ENCODE peak calls at places on chromosomes 2 and 18, in eight cellular contexts. B, V, Y, K, W, T, E and I are unnamed samples.

GRCh38 chr2:46181789-46182530 is 115.2 kb upstream of the EPAS1 start:
- DNase-seq in B (no peak), V (no peak), Y (no peak), K (no peak), W (no peak), T (peak), E (no peak), I (no peak)

GRCh38 chr2:241620419-241620769 is 16.6 kb downstream of the THAP4 start:
- DNase-seq in B (no peak), V (no peak), Y (peak), K (peak), W (peak), T (no peak), E (no peak), I (no peak)

GRCh38 chr2:10184421-10184820 is 61.9 kb downstream of the RRM2 start:
- DNase-seq in B (no peak), V (no peak), Y (no peak), K (no peak), W (no peak), T (no peak), E (no peak), I (no peak)

GRCh38 chr2:238505892-238506280 is 79.2 kb downstream of the ASB1 start:
- DNase-seq in B (no peak), V (no peak), Y (no peak), K (no peak), W (no peak), T (no peak), E (no peak), I (no peak)

GRCh38 chr2:14514001-14514400 is 118.5 kb upstream of the LRATD1 start:
- DNase-seq in B (no peak), V (no peak), Y (no peak), K (peak), W (peak), T (no peak), E (peak), I (no peak)

GRCh38 chr2:60806988-60807681 is 51.1 kb downstream of the PAPOLG start:
- DNase-seq in B (no peak), V (peak), Y (peak), K (peak), W (peak), T (no peak), E (no peak), I (peak)

GRCh38 chr2:241798081-241798630 is 10.8 kb upstream of the NEU4 start:
- DNase-seq in B (peak), V (no peak), Y (no peak), K (no peak), W (no peak), T (no peak), E (no peak), I (no peak)

GRCh38 chr18:54357082-54357659 is 487 bp downstream of the STARD6 start:
- DNase-seq in B (no peak), V (no peak), Y (no peak), K (no peak), W (no peak), T (no peak), E (no peak), I (no peak)

GRCh38 chr2:175688241-175688640 is 313.8 kb downstream of the LNPK start:
- DNase-seq in B (no peak), V (no peak), Y (no peak), K (no peak), W (no peak), T (no peak), E (no peak), I (no peak)

GRCh38 chr2:192286093-192286701 is 91.5 kb upstream of the TMEFF2 start:
- DNase-seq in B (no peak), V (peak), Y (peak), K (peak), W (peak), T (no peak), E (peak), I (peak)

GRCh38 chr2:158967731-158968395 is 577 bp upstream of the TANC1 start:
- DNase-seq in B (peak), V (peak), Y (peak), K (peak), W (peak), T (peak), E (peak), I (peak)

GRCh38 chr2:181656450-181657261 is at the start of gene CERKL:
- DNase-seq in B (peak), V (no peak), Y (peak), K (peak), W (peak), T (peak), E (peak), I (peak)

GRCh38 chr2:145595296-145595695 is 1075.4 kb upstream of the ZEB2 start:
- DNase-seq in B (no peak), V (no peak), Y (peak), K (peak), W (no peak), T (no peak), E (no peak), I (peak)

GRCh38 chr2:72000110-72000509 is 147.6 kb downstream of the CYP26B1 start:
- DNase-seq in B (no peak), V (no peak), Y (no peak), K (no peak), W (no peak), T (no peak), E (peak), I (no peak)

GRCh38 chr2:46337208-46337994 is 40.2 kb downstream of the EPAS1 start:
- DNase-seq in B (no peak), V (no peak), Y (no peak), K (no peak), W (no peak), T (no peak), E (no peak), I (no peak)

GRCh38 chr2:128640166-128640846 is 321.6 kb upstream of the HS6ST1 start:
- DNase-seq in B (peak), V (no peak), Y (no peak), K (peak), W (no peak), T (no peak), E (no peak), I (no peak)

GRCh38 chr2:114022360-114023085 is 132.6 kb downstream of the ACTR3 start:
- DNase-seq in B (no peak), V (no peak), Y (peak), K (peak), W (peak), T (no peak), E (no peak), I (peak)

GRCh38 chr18:45312727-45313126 is 302.5 kb upstream of the SLC14A2 start:
- DNase-seq in B (no peak), V (no peak), Y (no peak), K (no peak), W (no peak), T (no peak), E (peak), I (no peak)

GRCh38 chr18:37405772-37406171 is 159.8 kb downstream of the CELF4 start:
- DNase-seq in B (no peak), V (no peak), Y (no peak), K (no peak), W (no peak), T (no peak), E (no peak), I (no peak)

GRCh38 chr2:237500681-237501424 is 13.8 kb downstream of the MLPH start:
- DNase-seq in B (no peak), V (peak), Y (peak), K (peak), W (peak), T (no peak), E (no peak), I (peak)

GRCh38 chr2:100945930-100946607 is 56.0 kb upstream of the RPL31 start:
- DNase-seq in B (peak), V (no peak), Y (no peak), K (no peak), W (no peak), T (no peak), E (no peak), I (no peak)

GRCh38 chr2:38130877-38131276 is 54.9 kb upstream of the CYP1B1 start:
- DNase-seq in B (no peak), V (no peak), Y (no peak), K (no peak), W (no peak), T (no peak), E (no peak), I (no peak)

GRCh38 chr2:108593547-108594098 is 59.4 kb downstream of the LIMS1 start:
- DNase-seq in B (no peak), V (no peak), Y (peak), K (peak), W (peak), T (no peak), E (no peak), I (peak)

GRCh38 chr2:180015951-180016709 is 9.0 kb upstream of the CWC22 start:
- DNase-seq in B (no peak), V (peak), Y (peak), K (peak), W (peak), T (no peak), E (no peak), I (peak)

GRCh38 chr2:152075427-152076050 is 23.3 kb downstream of the CACNB4 start:
- DNase-seq in B (peak), V (no peak), Y (no peak), K (no peak), W (no peak), T (no peak), E (no peak), I (no peak)

GRCh38 chr2:157307021-157307420 is 18.6 kb downstream of the ERMN start:
- DNase-seq in B (no peak), V (peak), Y (no peak), K (peak), W (peak), T (no peak), E (peak), I (no peak)

GRCh38 chr2:238892796-238893195 is 44.9 kb downstream of the TWIST2 start:
- DNase-seq in B (no peak), V (no peak), Y (no peak), K (peak), W (no peak), T (no peak), E (no peak), I (no peak)

GRCh38 chr2:121171625-121172119 is 113.3 kb downstream of the TFCP2L1 start:
- DNase-seq in B (peak), V (no peak), Y (peak), K (no peak), W (no peak), T (no peak), E (no peak), I (no peak)

GRCh38 chr2:109292377-109292776 is 163.4 kb downstream of the SH3RF3 start:
- DNase-seq in B (no peak), V (no peak), Y (no peak), K (no peak), W (no peak), T (no peak), E (no peak), I (no peak)

GRCh38 chr2:85199692-85200091 is 66.5 kb downstream of the TCF7L1 start:
- DNase-seq in B (no peak), V (no peak), Y (peak), K (no peak), W (no peak), T (no peak), E (no peak), I (peak)

GRCh38 chr18:59143441-59143840 is 3.8 kb downstream of the SEC11C start:
- DNase-seq in B (no peak), V (no peak), Y (no peak), K (no peak), W (no peak), T (no peak), E (no peak), I (no peak)

GRCh38 chr2:215622836-215623235 is 187.0 kb upstream of the FN1 start:
- DNase-seq in B (no peak), V (no peak), Y (no peak), K (no peak), W (peak), T (no peak), E (no peak), I (no peak)

GRCh38 chr2:215920244-215921100 is 92.9 kb downstream of the MREG start:
- DNase-seq in B (peak), V (peak), Y (peak), K (peak), W (peak), T (peak), E (peak), I (peak)

GRCh38 chr2:120743657-120744056 is 8.0 kb downstream of the GLI2 start:
- DNase-seq in B (no peak), V (no peak), Y (no peak), K (no peak), W (no peak), T (no peak), E (no peak), I (no peak)

DNA sequence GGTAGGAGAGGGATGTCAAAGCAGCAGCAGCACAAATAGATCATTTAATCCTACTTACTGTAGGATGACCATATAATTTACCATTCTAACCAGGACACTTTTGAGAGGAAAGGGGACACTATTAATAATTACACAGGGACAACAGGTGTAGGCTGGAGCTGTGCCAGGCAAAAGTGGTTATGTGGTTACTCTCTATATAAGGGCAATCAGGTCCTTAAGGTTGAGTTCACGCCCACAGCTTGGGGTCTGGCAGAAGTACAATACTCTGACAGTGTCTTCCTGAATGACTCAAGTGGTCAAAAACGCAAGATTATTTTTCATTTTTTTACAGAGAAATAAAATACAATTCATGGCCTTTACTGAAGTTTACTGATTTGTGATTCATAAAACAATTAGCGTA is 2.8 kb downstream of the PREPL start:
- DNase-seq in B (peak), V (no peak), Y (peak), K (peak), W (peak), T (no peak), E (no peak), I (peak)
- TF ChIP-seq CTCF in B (no peak), V (no peak), Y (no peak), K (no peak), W (no peak), T (no peak), E (no peak), I (no peak)

GRCh38 chr2:221810216-221810615 is 238.1 kb upstream of the EPHA4 start:
- DNase-seq in B (no peak), V (peak), Y (no peak), K (no peak), W (no peak), T (no peak), E (no peak), I (no peak)
- H3K4me3 ChIP-seq in B (no peak), V (no peak), Y (no peak), K (no peak), W (no peak), T (no peak), E (no peak), I (no peak)

GRCh38 chr2:209141142-209141541 is 282.7 kb upstream of the MAP2 start:
- DNase-seq in B (no peak), V (no peak), Y (no peak), K (no peak), W (no peak), T (no peak), E (no peak), I (no peak)

GRCh38 chr2:209141818-209142217 is 282.0 kb upstream of the MAP2 start:
- DNase-seq in B (no peak), V (no peak), Y (no peak), K (no peak), W (no peak), T (no peak), E (no peak), I (no peak)

GRCh38 chr2:209138079-209138478 is 285.8 kb upstream of the MAP2 start:
- DNase-seq in B (no peak), V (no peak), Y (no peak), K (no peak), W (no peak), T (no peak), E (peak), I (no peak)
- TF ChIP-seq CTCF in B (no peak), V (no peak), Y (no peak), K (no peak), W (no peak), T (no peak), E (no peak), I (no peak)

GRCh38 chr2:199979841-199980628 is 24.7 kb downstream of the MAIP1 start:
- DNase-seq in B (peak), V (peak), Y (peak), K (peak), W (peak), T (peak), E (peak), I (peak)
- H3K4me3 ChIP-seq in B (no peak), V (no peak), Y (no peak), K (no peak), W (peak), T (peak), E (peak), I (peak)

GRCh38 chr2:115880558-115880957 is 1438.1 kb downstream of the DPP10 start:
- DNase-seq in B (no peak), V (peak), Y (no peak), K (no peak), W (no peak), T (no peak), E (peak), I (no peak)
- TF ChIP-seq CTCF in B (no peak), V (no peak), Y (no peak), K (no peak), W (no peak), T (no peak), E (peak), I (no peak)

GRCh38 chr2:147420517-147420916 is 424.3 kb upstream of the ACVR2A start:
- DNase-seq in B (no peak), V (no peak), Y (no peak), K (no peak), W (no peak), T (no peak), E (peak), I (no peak)

GRCh38 chr2:147420947-147421346 is 423.9 kb upstream of the ACVR2A start:
- DNase-seq in B (no peak), V (no peak), Y (no peak), K (no peak), W (no peak), T (no peak), E (no peak), I (no peak)

DNA sequence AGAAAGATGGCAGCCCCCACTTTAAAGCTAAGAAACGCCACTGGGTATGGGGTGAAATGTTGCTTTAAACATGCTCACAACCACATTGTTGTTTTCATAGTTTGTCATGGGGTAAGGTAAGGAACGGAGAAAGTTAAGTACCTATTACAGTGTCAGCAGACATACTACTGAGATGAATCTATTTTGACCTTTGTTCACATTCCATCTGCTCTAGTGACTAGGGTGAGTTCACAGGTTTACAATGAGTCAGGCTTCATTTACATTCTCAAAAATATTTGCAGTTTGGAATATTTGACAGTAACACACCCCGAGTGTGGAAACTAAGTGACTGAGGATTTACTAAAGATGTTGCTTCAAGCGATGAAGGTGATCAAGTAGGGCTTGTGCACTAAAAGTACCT is 428.7 kb upstream of the ACVR2A start:
- DNase-seq in B (no peak), V (no peak), Y (no peak), K (peak), W (no peak), T (no peak), E (no peak), I (no peak)
- H3K4me3 ChIP-seq in B (no peak), V (no peak), Y (no peak), K (no peak), W (no peak), T (no peak), E (no peak), I (no peak)

GRCh38 chr2:54103454-54104314 is 11.7 kb upstream of the ACYP2 start:
- DNase-seq in B (peak), V (peak), Y (peak), K (peak), W (peak), T (no peak), E (peak), I (peak)
- TF ChIP-seq CTCF in B (no peak), V (no peak), Y (no peak), K (peak), W (no peak), T (no peak), E (no peak), I (peak)

DNA sequence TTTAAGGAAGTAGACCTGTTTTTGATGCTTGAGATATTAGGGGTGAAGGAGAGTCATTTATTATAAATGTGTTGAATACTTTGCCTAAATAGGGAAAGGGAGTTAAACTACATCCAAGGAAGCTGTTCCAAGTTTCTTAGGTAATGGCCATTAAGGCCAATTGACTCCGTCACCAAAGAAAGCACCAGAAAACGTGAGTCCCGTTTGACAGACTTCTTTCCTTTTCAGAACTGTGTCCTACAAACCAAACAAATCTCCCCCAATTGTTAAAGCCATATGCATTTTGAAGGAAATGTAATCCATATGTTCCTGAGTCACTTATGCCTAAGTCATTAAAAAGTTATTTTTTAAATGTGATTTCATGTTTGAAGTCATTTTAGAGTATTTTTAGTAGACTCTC is 133.6 kb downstream of the RHBDD1 start:
- DNase-seq in B (no peak), V (no peak), Y (no peak), K (peak), W (peak), T (no peak), E (no peak), I (no peak)
- H3K4me3 ChIP-seq in B (no peak), V (no peak), Y (no peak), K (no peak), W (no peak), T (no peak), E (no peak), I (no peak)